ENCODE peak calls at places on chromosomes 11 and 22, in five cellular contexts. One of them, this sample, is unnamed.

GRCh38 chr11:7892059-7892699 is 38.9 kb downstream of the OR10A6 start:
- DNase-seq in AG04449: peak
- DNase-seq in GM12878: no peak
- DNase-seq in astrocyte of the cerebellum: no peak
- DNase-seq in cardiac muscle cell: no peak
- DNase-seq in this sample: peak

GRCh38 chr11:5596611-5597201 is at the start of gene TRIM6:
- DNase-seq in AG04449: no peak
- DNase-seq in GM12878: no peak
- DNase-seq in astrocyte of the cerebellum: no peak
- DNase-seq in cardiac muscle cell: peak
- DNase-seq in this sample: no peak

GRCh38 chr11:2302280-2302843 is 549 bp downstream of the TSPAN32 start:
- DNase-seq in AG04449: no peak
- DNase-seq in GM12878: no peak
- DNase-seq in astrocyte of the cerebellum: no peak
- DNase-seq in cardiac muscle cell: no peak
- DNase-seq in this sample: no peak

GRCh38 chr11:12207384-12208150 is 97.2 kb downstream of the MICAL2 start:
- DNase-seq in AG04449: peak
- DNase-seq in GM12878: no peak
- DNase-seq in astrocyte of the cerebellum: peak
- DNase-seq in cardiac muscle cell: no peak
- DNase-seq in this sample: peak

GRCh38 chr11:11895672-11896071 is 53.9 kb downstream of the USP47 start:
- DNase-seq in AG04449: no peak
- DNase-seq in GM12878: no peak
- DNase-seq in astrocyte of the cerebellum: no peak
- DNase-seq in cardiac muscle cell: no peak
- DNase-seq in this sample: no peak

GRCh38 chr11:36002196-36002595 is 58.3 kb downstream of the LDLRAD3 start:
- DNase-seq in AG04449: no peak
- DNase-seq in GM12878: no peak
- DNase-seq in astrocyte of the cerebellum: no peak
- DNase-seq in cardiac muscle cell: no peak
- DNase-seq in this sample: no peak

GRCh38 chr22:29830585-29830984 is 7.5 kb downstream of the ASCC2 start:
- DNase-seq in AG04449: no peak
- DNase-seq in GM12878: no peak
- DNase-seq in astrocyte of the cerebellum: no peak
- DNase-seq in cardiac muscle cell: no peak
- DNase-seq in this sample: no peak

GRCh38 chr11:68383976-68384501 is 71.6 kb downstream of the LRP5 start:
- DNase-seq in AG04449: no peak
- DNase-seq in GM12878: no peak
- DNase-seq in astrocyte of the cerebellum: no peak
- DNase-seq in cardiac muscle cell: peak
- DNase-seq in this sample: no peak

GRCh38 chr22:27399161-27399560 is 402.4 kb downstream of the MN1 start:
- DNase-seq in AG04449: no peak
- DNase-seq in GM12878: no peak
- DNase-seq in astrocyte of the cerebellum: no peak
- DNase-seq in cardiac muscle cell: no peak
- DNase-seq in this sample: no peak

GRCh38 chr22:18110944-18111758 is 542 bp downstream of the TUBA8 start:
- DNase-seq in AG04449: no peak
- DNase-seq in GM12878: no peak
- DNase-seq in astrocyte of the cerebellum: no peak
- DNase-seq in cardiac muscle cell: no peak
- DNase-seq in this sample: no peak

GRCh38 chr11:103812680-103813079 is 223.8 kb upstream of the DDI1 start:
- DNase-seq in AG04449: no peak
- DNase-seq in GM12878: no peak
- DNase-seq in astrocyte of the cerebellum: no peak
- DNase-seq in cardiac muscle cell: no peak
- DNase-seq in this sample: no peak

GRCh38 chr11:12003815-12004214 is 4.6 kb downstream of the DKK3 start:
- DNase-seq in AG04449: no peak
- DNase-seq in GM12878: no peak
- DNase-seq in astrocyte of the cerebellum: no peak
- DNase-seq in cardiac muscle cell: no peak
- DNase-seq in this sample: no peak

GRCh38 chr11:72838691-72839305 is 24.6 kb downstream of the ATG16L2 start:
- DNase-seq in AG04449: no peak
- DNase-seq in GM12878: no peak
- DNase-seq in astrocyte of the cerebellum: no peak
- DNase-seq in cardiac muscle cell: no peak
- DNase-seq in this sample: no peak

GRCh38 chr11:123742334-123742733 is 874 bp upstream of the ZNF202 start:
- DNase-seq in AG04449: no peak
- DNase-seq in GM12878: no peak
- DNase-seq in astrocyte of the cerebellum: no peak
- DNase-seq in cardiac muscle cell: peak
- DNase-seq in this sample: no peak

GRCh38 chr11:23134627-23135026 is 274.4 kb upstream of the CCDC179 start:
- DNase-seq in AG04449: no peak
- DNase-seq in GM12878: no peak
- DNase-seq in astrocyte of the cerebellum: no peak
- DNase-seq in cardiac muscle cell: no peak
- DNase-seq in this sample: no peak

GRCh38 chr22:48955351-48956311 is 872.0 kb downstream of the BRD1 start:
- DNase-seq in AG04449: no peak
- DNase-seq in GM12878: no peak
- DNase-seq in astrocyte of the cerebellum: no peak
- DNase-seq in cardiac muscle cell: no peak
- DNase-seq in this sample: no peak

GRCh38 chr11:36454991-36455611 is 55.0 kb downstream of the TRAF6 start:
- DNase-seq in AG04449: no peak
- DNase-seq in GM12878: no peak
- DNase-seq in astrocyte of the cerebellum: no peak
- DNase-seq in cardiac muscle cell: no peak
- DNase-seq in this sample: no peak

GRCh38 chr22:45504703-45505341 is 2.1 kb downstream of the FBLN1 start:
- DNase-seq in AG04449: no peak
- DNase-seq in GM12878: no peak
- DNase-seq in astrocyte of the cerebellum: no peak
- DNase-seq in cardiac muscle cell: peak
- DNase-seq in this sample: no peak

GRCh38 chr11:134566311-134566710 is 154.3 kb upstream of the B3GAT1 start:
- DNase-seq in AG04449: no peak
- DNase-seq in GM12878: no peak
- DNase-seq in astrocyte of the cerebellum: no peak
- DNase-seq in cardiac muscle cell: no peak
- DNase-seq in this sample: no peak

GRCh38 chr11:5226732-5227327 is at the start of gene HBB:
- DNase-seq in AG04449: no peak
- DNase-seq in GM12878: no peak
- DNase-seq in astrocyte of the cerebellum: no peak
- DNase-seq in cardiac muscle cell: no peak
- DNase-seq in this sample: no peak

GRCh38 chr11:35047179-35047578 is 91.8 kb upstream of the CD44 start:
- DNase-seq in AG04449: no peak
- DNase-seq in GM12878: no peak
- DNase-seq in astrocyte of the cerebellum: no peak
- DNase-seq in cardiac muscle cell: no peak
- DNase-seq in this sample: no peak

GRCh38 chr11:7574491-7575129 is 60.8 kb downstream of the PPFIBP2 start:
- DNase-seq in AG04449: no peak
- DNase-seq in GM12878: no peak
- DNase-seq in astrocyte of the cerebellum: no peak
- DNase-seq in cardiac muscle cell: no peak
- DNase-seq in this sample: no peak

GRCh38 chr11:81916459-81916858 is 817.2 kb downstream of the FAM181B start:
- DNase-seq in AG04449: no peak
- DNase-seq in GM12878: no peak
- DNase-seq in astrocyte of the cerebellum: no peak
- DNase-seq in cardiac muscle cell: no peak
- DNase-seq in this sample: no peak

GRCh38 chr11:64092119-64092760 is 56.5 kb downstream of the FLRT1 start:
- DNase-seq in AG04449: no peak
- DNase-seq in GM12878: no peak
- DNase-seq in astrocyte of the cerebellum: no peak
- DNase-seq in cardiac muscle cell: no peak
- DNase-seq in this sample: no peak

GRCh38 chr11:32071811-32072210 is 19.1 kb upstream of the RCN1 start:
- DNase-seq in AG04449: no peak
- DNase-seq in GM12878: no peak
- DNase-seq in astrocyte of the cerebellum: peak
- DNase-seq in cardiac muscle cell: peak
- DNase-seq in this sample: no peak

GRCh38 chr11:67436459-67437081 is 912 bp downstream of the PTPRCAP start:
- DNase-seq in AG04449: no peak
- DNase-seq in GM12878: peak
- DNase-seq in astrocyte of the cerebellum: no peak
- DNase-seq in cardiac muscle cell: no peak
- DNase-seq in this sample: peak

GRCh38 chr11:133082851-133083488 is 449.3 kb downstream of the OPCML start:
- DNase-seq in AG04449: no peak
- DNase-seq in GM12878: no peak
- DNase-seq in astrocyte of the cerebellum: no peak
- DNase-seq in cardiac muscle cell: peak
- DNase-seq in this sample: peak

GRCh38 chr11:31412946-31413345 is 43.3 kb downstream of the DNAJC24 start:
- DNase-seq in AG04449: peak
- DNase-seq in GM12878: no peak
- DNase-seq in astrocyte of the cerebellum: peak
- DNase-seq in cardiac muscle cell: no peak
- DNase-seq in this sample: no peak

GRCh38 chr22:39526736-39527171 is 5.8 kb downstream of the RPS19BP1 start:
- DNase-seq in AG04449: no peak
- DNase-seq in GM12878: no peak
- DNase-seq in astrocyte of the cerebellum: no peak
- DNase-seq in cardiac muscle cell: no peak
- DNase-seq in this sample: no peak

GRCh38 chr11:128054323-128054910 is 532.9 kb downstream of the ETS1 start:
- DNase-seq in AG04449: no peak
- DNase-seq in GM12878: no peak
- DNase-seq in astrocyte of the cerebellum: no peak
- DNase-seq in cardiac muscle cell: no peak
- DNase-seq in this sample: no peak
- H3K4me3 ChIP-seq in AG04449: no peak
- H3K4me3 ChIP-seq in GM12878: no peak
- H3K4me3 ChIP-seq in astrocyte of the cerebellum: no peak
- H3K4me3 ChIP-seq in cardiac muscle cell: no peak
- H3K4me3 ChIP-seq in this sample: peak

GRCh38 chr22:50272103-50272782 is 2.1 kb upstream of the MAPK11 start:
- DNase-seq in AG04449: no peak
- DNase-seq in GM12878: no peak
- DNase-seq in astrocyte of the cerebellum: no peak
- DNase-seq in cardiac muscle cell: no peak
- DNase-seq in this sample: no peak
- TF ChIP-seq CTCF in AG04449: no peak
- TF ChIP-seq CTCF in GM12878: no peak
- TF ChIP-seq CTCF in astrocyte of the cerebellum: no peak
- TF ChIP-seq CTCF in cardiac muscle cell: no peak
- TF ChIP-seq CTCF in this sample: no peak

GRCh38 chr11:69637601-69637955 is 3.4 kb upstream of the CCND1 start:
- DNase-seq in AG04449: no peak
- DNase-seq in GM12878: no peak
- DNase-seq in astrocyte of the cerebellum: no peak
- DNase-seq in cardiac muscle cell: no peak
- DNase-seq in this sample: no peak
- H3K4me3 ChIP-seq in AG04449: peak
- H3K4me3 ChIP-seq in GM12878: no peak
- H3K4me3 ChIP-seq in astrocyte of the cerebellum: no peak
- H3K4me3 ChIP-seq in cardiac muscle cell: peak
- H3K4me3 ChIP-seq in this sample: no peak

GRCh38 chr22:37661160-37661924 is 2.8 kb downstream of the PDXP start:
- DNase-seq in AG04449: no peak
- DNase-seq in GM12878: no peak
- DNase-seq in astrocyte of the cerebellum: peak
- DNase-seq in cardiac muscle cell: peak
- DNase-seq in this sample: no peak
- TF ChIP-seq CTCF in AG04449: peak
- TF ChIP-seq CTCF in GM12878: peak
- TF ChIP-seq CTCF in astrocyte of the cerebellum: peak
- TF ChIP-seq CTCF in cardiac muscle cell: peak
- TF ChIP-seq CTCF in this sample: peak

GRCh38 chr11:69385466-69385820 is 91.5 kb downstream of the MYEOV start:
- DNase-seq in AG04449: no peak
- DNase-seq in GM12878: no peak
- DNase-seq in astrocyte of the cerebellum: no peak
- DNase-seq in cardiac muscle cell: no peak
- DNase-seq in this sample: no peak
- H3K4me3 ChIP-seq in AG04449: no peak
- H3K4me3 ChIP-seq in GM12878: no peak
- H3K4me3 ChIP-seq in astrocyte of the cerebellum: no peak
- H3K4me3 ChIP-seq in cardiac muscle cell: no peak
- H3K4me3 ChIP-seq in this sample: no peak

DNA sequence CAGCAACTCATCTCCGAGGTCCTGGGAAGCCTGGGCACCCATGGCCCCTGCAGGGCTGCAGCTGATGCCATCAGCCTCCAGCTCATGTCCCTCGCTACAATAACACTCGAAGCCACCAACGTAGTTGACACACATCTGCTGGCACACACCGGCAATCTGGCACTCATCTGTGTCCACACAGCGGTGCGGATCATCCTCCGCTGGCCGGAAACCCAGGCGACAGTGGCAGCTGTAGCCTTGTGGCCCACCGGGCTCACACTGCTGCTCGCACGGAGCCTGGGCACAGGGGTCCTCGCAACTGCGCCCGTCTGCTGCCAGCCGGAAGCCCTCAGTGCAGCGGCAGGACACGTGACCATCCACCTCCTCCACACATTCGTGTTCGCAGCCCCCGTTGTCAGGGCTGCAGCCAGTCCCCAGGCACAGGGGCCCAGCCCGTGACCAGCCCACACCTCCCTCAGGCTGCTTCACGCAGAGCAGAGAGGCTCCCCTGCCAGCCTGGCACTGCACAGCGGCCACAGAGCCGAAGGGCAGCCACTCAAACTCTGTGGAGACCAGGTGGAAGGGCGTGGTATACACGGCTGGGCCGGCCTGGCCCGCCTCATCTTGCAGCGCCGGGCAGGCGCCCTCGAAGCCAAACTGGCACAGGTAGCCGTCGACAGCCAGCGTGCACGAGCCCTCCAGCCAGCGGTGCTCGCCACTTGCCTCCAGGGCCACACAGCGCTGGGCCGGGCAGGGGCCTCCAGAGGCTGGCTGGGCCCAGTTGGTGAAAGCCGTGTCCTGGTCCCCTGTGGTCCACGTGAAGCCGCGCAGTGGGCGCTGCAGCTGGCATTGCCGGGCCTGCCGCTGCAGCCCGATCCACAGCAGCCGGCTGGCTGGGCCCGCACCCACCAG is 678 bp downstream of the CD248 start:
- DNase-seq in AG04449: no peak
- DNase-seq in GM12878: no peak
- DNase-seq in astrocyte of the cerebellum: no peak
- DNase-seq in cardiac muscle cell: no peak
- DNase-seq in this sample: no peak
- TF ChIP-seq CTCF in AG04449: no peak
- TF ChIP-seq CTCF in GM12878: no peak
- TF ChIP-seq CTCF in astrocyte of the cerebellum: no peak
- TF ChIP-seq CTCF in cardiac muscle cell: no peak
- TF ChIP-seq CTCF in this sample: no peak